ENCODE peak calls at places on chromosomes 3 and 15, in seven cellular contexts. B is NCI-H460, V is posterior vena cava, D is fibroblast of the aortic adventitia, X is neural progenitor cell, R is COLO829, G is T-helper 2 cell. E is an unnamed sample.

GRCh38 chr15:45179221-45179985 is 8.4 kb downstream of the SHF start:
- DNase-seq in B (peak; percentile 39), V (peak; percentile 62), D (no peak), X (peak; percentile 57), R (no peak), G (peak; percentile 39), E (no peak)

GRCh38 chr15:97995192-97995591 is 34.7 kb downstream of the ARRDC4 start:
- DNase-seq in B (no peak), V (no peak), D (no peak), X (no peak), R (no peak), G (no peak), E (no peak)

GRCh38 chr3:186109897-186110803 is 1.3 kb upstream of the ETV5 start:
- DNase-seq in B (no peak), V (peak; percentile 82), D (peak; percentile 44), X (peak; percentile 67), R (no peak), G (no peak), E (no peak)

GRCh38 chr15:65909831-65910230 is 40.5 kb downstream of the RAB11A start:
- DNase-seq in B (no peak), V (no peak), D (no peak), X (no peak), R (no peak), G (no peak), E (no peak)

GRCh38 chr3:64147211-64147610 is 78.1 kb downstream of the PRICKLE2 start:
- DNase-seq in B (no peak), V (no peak), D (no peak), X (no peak), R (no peak), G (no peak), E (no peak)

GRCh38 chr3:173748140-173748539 is 350.6 kb downstream of the NLGN1 start:
- DNase-seq in B (no peak), V (no peak), D (no peak), X (no peak), R (no peak), G (no peak), E (no peak)

GRCh38 chr15:95262866-95263564 is 1031.7 kb downstream of the MCTP2 start:
- DNase-seq in B (no peak), V (no peak), D (peak; percentile 93), X (no peak), R (peak; percentile 41), G (no peak), E (no peak)

GRCh38 chr3:50203113-50203852 is 1.8 kb upstream of the SLC38A3 start:
- DNase-seq in B (no peak), V (no peak), D (no peak), X (no peak), R (no peak), G (no peak), E (no peak)

GRCh38 chr15:70096975-70097336 is 761 bp downstream of the TLE3 start:
- DNase-seq in B (no peak), V (no peak), D (no peak), X (peak; percentile 77), R (no peak), G (no peak), E (no peak)

GRCh38 chr3:57089043-57089442 is 28.6 kb downstream of the SPATA12 start:
- DNase-seq in B (no peak), V (no peak), D (no peak), X (no peak), R (no peak), G (no peak), E (no peak)

GRCh38 chr15:64558460-64559179 is 98.2 kb downstream of the ZNF609 start:
- DNase-seq in B (no peak), V (no peak), D (peak; percentile 46), X (no peak), R (no peak), G (no peak), E (no peak)

GRCh38 chr3:146072824-146073223 is 88.2 kb downstream of the PLOD2 start:
- DNase-seq in B (no peak), V (no peak), D (peak; percentile 57), X (no peak), R (no peak), G (no peak), E (no peak)

GRCh38 chr3:134432236-134432635 is 53.5 kb downstream of the ANAPC13 start:
- DNase-seq in B (no peak), V (no peak), D (no peak), X (no peak), R (no peak), G (no peak), E (no peak)

GRCh38 chr3:77348244-77348855 is 308.5 kb downstream of the ROBO2 start:
- DNase-seq in B (no peak), V (no peak), D (no peak), X (peak; percentile 65), R (peak; percentile 27), G (no peak), E (no peak)

GRCh38 chr3:160003520-160004128 is 15.0 kb downstream of the IL12A start:
- DNase-seq in B (peak; percentile 38), V (no peak), D (peak; percentile 47), X (peak; percentile 68), R (peak; percentile 74), G (peak; percentile 76), E (peak; percentile 51)

GRCh38 chr3:26460975-26461374 is 161.6 kb upstream of the LRRC3B start:
- DNase-seq in B (no peak), V (no peak), D (no peak), X (no peak), R (no peak), G (no peak), E (no peak)

E was measured in SW 1271.